ENCODE peak calls at places on chromosomes 6 and 20, in nine cellular contexts. I, Z, A, B, K, H, Q, E and F are unnamed samples.

GRCh38 chr20:34525709-34526416 is 9.6 kb downstream of the DYNLRB1 start:
- DNase-seq in B (no peak), I (peak; percentile 97), A (peak; percentile 12), H (no peak), K (peak; percentile 100), E (peak; percentile 69), Z (peak; percentile 98), Q (peak; percentile 90), F (peak; percentile 98)

GRCh38 chr20:63967330-63968135 is 2.2 kb downstream of the ZNF512B start:
- DNase-seq in E (no peak), Z (no peak), H (no peak), Q (no peak), I (no peak), A (no peak), B (no peak), K (no peak), F (no peak)

GRCh38 chr20:54657268-54657826 is 182.0 kb downstream of the DOK5 start:
- DNase-seq in B (no peak), K (no peak), H (no peak), A (no peak), E (no peak), Z (no peak), Q (no peak), I (no peak), F (no peak)

GRCh38 chr6:136816716-136817115 is 5.7 kb upstream of the PEX7 start:
- DNase-seq in B (no peak), Q (no peak), K (no peak), H (no peak), I (no peak), E (no peak), A (no peak), Z (no peak), F (no peak)

GRCh38 chr6:106390088-106390487 is 29.6 kb downstream of the CRYBG1 start:
- DNase-seq in E (no peak), Q (no peak), A (no peak), Z (no peak), H (no peak), B (no peak), K (no peak), I (no peak), F (no peak)

GRCh38 chr20:31922181-31922580 is 29.7 kb downstream of the PDRG1 start:
- DNase-seq in A (no peak), E (no peak), B (no peak), I (no peak), K (no peak), H (no peak), Q (no peak), Z (no peak), F (no peak)

GRCh38 chr6:1575213-1576041 is 34.3 kb upstream of the FOXC1 start:
- DNase-seq in Q (no peak), B (no peak), I (no peak), E (peak; percentile 23), K (no peak), Z (no peak), H (no peak), A (no peak), F (no peak)

GRCh38 chr6:111242452-111242851 is 155.1 kb downstream of the SLC16A10 start:
- DNase-seq in A (no peak), I (no peak), B (no peak), Q (no peak), H (no peak), Z (no peak), K (peak; percentile 18), E (no peak), F (no peak)

GRCh38 chr6:130756836-130757235 is 70.4 kb upstream of the SMLR1 start:
- DNase-seq in A (no peak), B (no peak), I (no peak), H (no peak), E (no peak), K (no peak), Z (no peak), Q (no peak), F (no peak)

GRCh38 chr6:130755368-130756034 is 71.7 kb upstream of the SMLR1 start:
- DNase-seq in E (no peak), I (no peak), A (no peak), H (no peak), Q (no peak), B (no peak), K (no peak), Z (no peak), F (no peak)

GRCh38 chr6:130761286-130761685 is 65.9 kb upstream of the SMLR1 start:
- DNase-seq in Z (no peak), B (no peak), K (no peak), H (no peak), I (no peak), A (no peak), Q (no peak), E (no peak), F (no peak)

GRCh38 chr6:130758818-130759217 is 68.4 kb upstream of the SMLR1 start:
- DNase-seq in B (no peak), E (no peak), Q (no peak), K (no peak), A (no peak), Z (no peak), H (no peak), I (no peak), F (no peak)

DNA sequence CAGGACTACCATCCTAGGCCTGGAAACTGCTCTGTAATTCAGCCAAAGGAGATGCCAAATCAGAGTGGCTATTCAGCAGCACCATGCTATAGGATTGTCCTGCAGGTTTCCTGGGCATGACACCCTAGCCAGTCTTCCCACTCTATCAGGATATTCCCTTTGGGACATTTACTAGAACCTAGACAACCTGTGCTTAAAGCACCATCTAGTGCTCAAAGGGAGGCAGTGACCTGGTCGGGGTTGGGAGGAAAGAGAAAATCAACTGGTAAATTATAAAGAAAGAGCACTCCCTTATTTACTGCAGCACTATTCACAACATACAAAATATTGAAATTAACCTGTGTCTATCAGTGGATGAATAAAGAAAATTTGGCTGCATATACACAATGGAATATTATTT is 67.2 kb upstream of the SMLR1 start:
- DNase-seq in Q (no peak), A (no peak), K (peak; percentile 51), E (no peak), Z (no peak), I (no peak), H (no peak), B (no peak), F (peak; percentile 67)
- TF ChIP-seq CTCF in Q (no peak), A (peak; percentile 49), K (peak; percentile 61), E (no peak), Z (peak; percentile 62), I (peak; percentile 16), H (no peak), B (no peak), F (peak; percentile 57)

GRCh38 chr6:134588267-134588666 is 270.4 kb upstream of the SGK1 start:
- DNase-seq in H (no peak), I (no peak), B (no peak), K (no peak), A (no peak), Q (no peak), E (no peak), Z (no peak), F (no peak)

GRCh38 chr6:134593442-134593841 is 275.5 kb upstream of the SGK1 start:
- DNase-seq in H (no peak), E (no peak), Q (no peak), Z (no peak), B (no peak), I (no peak), K (peak; percentile 81), A (no peak), F (peak; percentile 42)

GRCh38 chr6:134589512-134589911 is 271.6 kb upstream of the SGK1 start:
- DNase-seq in E (no peak), H (no peak), Z (peak; percentile 94), I (peak; percentile 67), B (no peak), A (no peak), K (peak; percentile 99), Q (no peak), F (peak; percentile 99)

GRCh38 chr6:134593024-134593423 is 275.1 kb upstream of the SGK1 start:
- DNase-seq in I (no peak), Q (no peak), K (no peak), A (no peak), Z (no peak), B (no peak), H (no peak), E (no peak), F (no peak)

GRCh38 chr6:134590449-134590848 is 272.5 kb upstream of the SGK1 start:
- DNase-seq in I (no peak), H (no peak), Q (no peak), E (no peak), A (no peak), B (no peak), K (peak; percentile 18), Z (no peak), F (peak; percentile 68)
- TF ChIP-seq CTCF in I (no peak), H (no peak), Q (no peak), E (no peak), A (no peak), B (no peak), K (no peak), Z (no peak), F (no peak)

GRCh38 chr20:17859616-17860232 is 108.9 kb downstream of the SNX5 start:
- DNase-seq in K (no peak), Z (no peak), A (peak; percentile 48), E (no peak), B (peak; percentile 73), Q (no peak), H (peak; percentile 4), I (no peak), F (no peak)
- TF ChIP-seq CTCF in K (no peak), Z (no peak), A (no peak), E (no peak), B (peak; percentile 14), Q (no peak), H (no peak), I (no peak), F (no peak)

GRCh38 chr6:24287239-24287638 is 70.6 kb downstream of the DCDC2 start:
- DNase-seq in H (no peak), K (no peak), I (no peak), A (no peak), Z (no peak), B (no peak), E (no peak), Q (no peak), F (no peak)

GRCh38 chr6:24284006-24284405 is 73.9 kb downstream of the DCDC2 start:
- DNase-seq in A (no peak), Q (no peak), H (no peak), I (no peak), Z (no peak), K (no peak), E (no peak), B (no peak), F (no peak)

DNA sequence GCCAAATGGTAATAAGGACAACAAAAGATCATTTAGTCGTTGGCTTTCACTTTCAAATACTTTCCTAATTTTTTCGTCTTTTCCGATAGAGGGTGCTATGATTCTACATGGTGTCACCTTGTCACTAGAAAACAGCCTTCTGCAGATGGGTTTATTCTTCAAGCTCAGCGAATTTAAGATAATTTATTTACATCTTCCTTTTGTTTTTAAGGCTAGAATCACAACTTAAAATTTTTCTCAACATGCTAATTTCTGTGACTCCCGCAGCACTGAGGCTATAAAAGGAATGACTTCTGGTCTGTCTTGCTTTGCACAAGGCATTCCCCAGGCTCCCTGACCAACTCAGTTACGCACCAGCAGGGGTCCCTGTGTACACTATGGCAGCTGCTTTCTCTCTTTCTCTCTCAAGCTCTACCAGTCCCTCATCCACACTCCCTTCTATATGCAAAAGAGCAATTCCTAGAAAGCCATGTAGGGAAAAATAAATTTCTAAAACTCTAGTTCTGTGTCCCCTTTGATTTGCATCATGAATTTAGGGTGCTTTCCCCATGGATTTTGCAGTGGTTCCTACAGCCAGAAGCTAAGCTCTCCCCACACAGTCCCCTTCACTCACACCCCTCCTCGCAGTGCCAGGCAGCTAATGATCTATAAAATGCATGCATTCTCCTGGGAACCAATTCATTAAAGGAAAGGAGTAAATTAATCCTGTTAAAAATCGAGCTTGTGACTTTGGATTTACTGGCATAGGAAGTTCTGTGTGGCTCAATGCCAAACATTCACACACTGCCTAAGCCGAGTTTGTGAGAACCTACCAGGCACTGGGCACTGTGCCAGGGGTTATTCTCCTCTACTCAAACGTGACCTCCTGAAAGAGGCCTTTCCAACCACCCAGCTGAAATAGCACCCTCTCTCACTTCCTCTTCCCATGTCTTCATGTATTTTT is 74.5 kb downstream of the DCDC2 start:
- DNase-seq in B (peak; percentile 71), K (peak; percentile 69), Z (peak; percentile 14), Q (no peak), H (no peak), I (peak; percentile 83), E (peak; percentile 71), A (peak; percentile 19), F (peak; percentile 82)
- TF ChIP-seq CTCF in B (peak; percentile 42), K (peak; percentile 69), Z (peak; percentile 49), Q (peak; percentile 30), H (peak; percentile 78), I (peak; percentile 98), E (no peak), A (peak; percentile 51), F (peak; percentile 75)